ENCODE peak calls at places on chromosome 1, in seven cellular contexts. W, U, O, Y, X, H and Z are unnamed samples.

GRCh38 chr1:224626042-224626441 is 9.9 kb downstream of the CNIH3 start:
- DNase-seq in W (peak; percentile 72), U (no peak), O (no peak), Y (no peak), X (no peak), H (no peak), Z (no peak)

GRCh38 chr1:151130837-151131586 is 15.4 kb downstream of the SEMA6C start:
- DNase-seq in W (peak; percentile 69), U (peak; percentile 31), O (peak; percentile 52), Y (peak; percentile 90), X (peak; percentile 90), H (no peak), Z (peak; percentile 86)

GRCh38 chr1:69315823-69316222 is 251.9 kb upstream of the LRRC7 start:
- DNase-seq in W (no peak), U (peak; percentile 50), O (no peak), Y (no peak), X (peak; percentile 31), H (no peak), Z (no peak)

GRCh38 chr1:36321119-36321951 is 2.1 kb downstream of the EVA1B start:
- DNase-seq in W (peak; percentile 54), U (peak; percentile 91), O (peak; percentile 80), Y (peak; percentile 94), X (peak; percentile 94), H (no peak), Z (peak; percentile 89)

GRCh38 chr1:12294076-12294475 is 64.2 kb downstream of the VPS13D start:
- DNase-seq in W (no peak), U (no peak), O (no peak), Y (no peak), X (no peak), H (no peak), Z (no peak)

GRCh38 chr1:162902372-162902771 is 41.4 kb upstream of the CCDC190 start:
- DNase-seq in W (no peak), U (no peak), O (no peak), Y (no peak), X (no peak), H (no peak), Z (no peak)

GRCh38 chr1:101044749-101045148 is 19.2 kb upstream of the DPH5 start:
- DNase-seq in W (no peak), U (no peak), O (no peak), Y (no peak), X (no peak), H (no peak), Z (no peak)

GRCh38 chr1:164707868-164708331 is 148.9 kb downstream of the PBX1 start:
- DNase-seq in W (no peak), U (no peak), O (no peak), Y (no peak), X (peak; percentile 30), H (peak; percentile 48), Z (no peak)

GRCh38 chr1:83673287-83673686 is 325.6 kb downstream of the TTLL7 start:
- DNase-seq in W (no peak), U (no peak), O (no peak), Y (no peak), X (no peak), H (no peak), Z (no peak)

GRCh38 chr1:201591348-201591747 is 52.4 kb downstream of the NAV1 start:
- DNase-seq in W (no peak), U (no peak), O (no peak), Y (no peak), X (no peak), H (no peak), Z (no peak)

GRCh38 chr1:22418852-22419480 is 32.7 kb upstream of the ZBTB40 start:
- DNase-seq in W (no peak), U (no peak), O (no peak), Y (no peak), X (no peak), H (no peak), Z (no peak)

GRCh38 chr1:183505338-183506089 is 33.2 kb downstream of the SMG7 start:
- DNase-seq in W (no peak), U (no peak), O (no peak), Y (no peak), X (no peak), H (no peak), Z (no peak)

DNA sequence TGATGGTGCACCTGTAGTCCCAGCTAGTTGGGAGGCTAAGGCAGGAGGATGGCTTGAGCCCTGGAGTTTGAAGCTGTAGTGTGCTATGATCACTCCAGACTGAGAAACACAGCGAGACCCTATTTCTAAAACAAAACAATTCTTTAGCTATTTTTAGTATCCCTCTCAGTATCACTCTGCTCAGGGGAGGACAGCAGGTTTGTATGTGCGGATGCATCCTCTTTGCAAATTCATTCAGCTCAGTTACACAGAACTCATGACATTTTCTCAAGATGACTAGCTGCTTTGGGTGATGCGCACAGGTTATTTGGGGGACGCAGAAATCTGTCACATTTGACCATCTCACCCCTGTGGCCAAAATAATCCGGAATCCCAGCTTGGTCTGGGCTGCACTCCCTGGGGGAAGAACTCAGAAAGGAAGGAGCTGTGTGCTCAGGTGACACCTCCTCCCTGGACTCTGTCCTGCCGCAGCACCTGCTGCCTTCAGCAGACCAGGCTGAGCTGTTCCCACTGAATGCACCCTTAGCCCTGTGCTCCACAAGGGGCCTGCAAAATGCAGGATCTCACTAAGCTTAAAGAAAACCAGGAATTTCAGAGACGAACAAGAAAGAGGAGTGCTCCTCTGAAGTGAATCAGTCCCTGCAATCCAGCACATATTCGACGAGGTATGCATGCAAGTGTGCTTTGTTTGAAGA is 89.5 kb upstream of the PGBD5 start:
- DNase-seq in W (no peak), U (no peak), O (no peak), Y (no peak), X (peak; percentile 31), H (no peak), Z (no peak)
- TF ChIP-seq CTCF in W (no peak), U (no peak), O (no peak), Y (no peak), X (no peak), H (no peak), Z (no peak)

GRCh38 chr1:8133657-8134430 is 107.7 kb upstream of the ERRFI1 start:
- DNase-seq in W (peak; percentile 94), U (no peak), O (peak; percentile 82), Y (no peak), X (no peak), H (no peak), Z (no peak)
- TF ChIP-seq CTCF in W (no peak), U (no peak), O (no peak), Y (no peak), X (no peak), H (no peak), Z (no peak)

GRCh38 chr1:44237721-44238457 is 24.6 kb downstream of the DMAP1 start:
- DNase-seq in W (no peak), U (peak; percentile 74), O (no peak), Y (peak; percentile 88), X (peak; percentile 88), H (peak; percentile 91), Z (peak; percentile 83)
- TF ChIP-seq CTCF in W (peak; percentile 58), U (peak; percentile 42), O (peak; percentile 70), Y (peak; percentile 27), X (peak; percentile 68), H (peak; percentile 93), Z (peak; percentile 81)

GRCh38 chr1:111666828-111667227 is 47.2 kb downstream of the RAP1A start:
- DNase-seq in W (no peak), U (no peak), O (no peak), Y (no peak), X (no peak), H (no peak), Z (no peak)

GRCh38 chr1:111669268-111669667 is 49.7 kb downstream of the RAP1A start:
- DNase-seq in W (no peak), U (no peak), O (no peak), Y (no peak), X (no peak), H (no peak), Z (no peak)

GRCh38 chr1:111660204-111661150 is 40.9 kb downstream of the RAP1A start:
- DNase-seq in W (no peak), U (no peak), O (no peak), Y (no peak), X (no peak), H (no peak), Z (no peak)

GRCh38 chr1:111665527-111665926 is 45.9 kb downstream of the RAP1A start:
- DNase-seq in W (no peak), U (no peak), O (no peak), Y (no peak), X (no peak), H (no peak), Z (no peak)
- TF ChIP-seq CTCF in W (no peak), U (no peak), O (no peak), Y (no peak), X (no peak), H (no peak), Z (no peak)